ENCODE peak calls at places on chromosomes 7 and 10, in four cellular contexts. U is GM12878, M is K562, O is HepG2. K is an unnamed sample.

GRCh38 chr10:33099748-33100147 is 141.7 kb upstream of the ITGB1 start:
- DNase-seq in U (no peak), M (no peak), O (no peak), K (no peak)

GRCh38 chr7:158252837-158253669 is 334.6 kb downstream of the PTPRN2 start:
- DNase-seq in U (no peak), M (no peak), O (no peak), K (peak)

GRCh38 chr7:101625076-101625914 is 3.8 kb downstream of the MYL10 start:
- DNase-seq in U (no peak), M (no peak), O (no peak), K (no peak)

GRCh38 chr7:5452937-5453540 is 29.4 kb upstream of the TNRC18 start:
- DNase-seq in U (no peak), M (peak), O (no peak), K (peak)

GRCh38 chr7:20591086-20591485 is 24.4 kb upstream of the ABCB5 start:
- DNase-seq in U (no peak), M (no peak), O (no peak), K (no peak)

GRCh38 chr7:126574838-126575250 is 677.9 kb downstream of the GRM8 start:
- DNase-seq in U (no peak), M (no peak), O (no peak), K (no peak)

GRCh38 chr7:100861616-100861985 is 5.6 kb upstream of the TRIP6 start:
- DNase-seq in U (no peak), M (no peak), O (no peak), K (no peak)

GRCh38 chr10:3655528-3655927 is 129.5 kb downstream of the KLF6 start:
- DNase-seq in U (no peak), M (no peak), O (no peak), K (no peak)

GRCh38 chr10:5552376-5553321 is 27.9 kb downstream of the CALML3 start:
- DNase-seq in U (no peak), M (no peak), O (no peak), K (peak)

GRCh38 chr7:116864084-116864483 is 1.7 kb downstream of the CAPZA2 start:
- DNase-seq in U (no peak), M (no peak), O (no peak), K (no peak)

GRCh38 chr7:94998951-94999350 is 91.6 kb downstream of the PPP1R9A start:
- DNase-seq in U (no peak), M (no peak), O (no peak), K (no peak)

GRCh38 chr7:16559497-16560223 is 33.0 kb downstream of the LRRC72 start:
- DNase-seq in U (no peak), M (no peak), O (no peak), K (no peak)

GRCh38 chr7:99779949-99780348 is 4.0 kb downstream of the CYP3A4 start:
- DNase-seq in U (no peak), M (no peak), O (no peak), K (no peak)

GRCh38 chr10:31650010-31650409 is 278.6 kb downstream of the ARHGAP12 start:
- DNase-seq in U (no peak), M (no peak), O (no peak), K (no peak)

GRCh38 chr7:24851791-24852190 is 94.5 kb upstream of the GSDME start:
- DNase-seq in U (no peak), M (no peak), O (peak), K (no peak)

GRCh38 chr7:10156972-10157371 is 816.7 kb upstream of the PHF14 start:
- DNase-seq in U (no peak), M (no peak), O (no peak), K (no peak)

GRCh38 chr7:106294334-106294733 is 9.6 kb upstream of the NAMPT start:
- DNase-seq in U (no peak), M (no peak), O (no peak), K (no peak)

GRCh38 chr7:20562461-20562860 is 53.0 kb upstream of the ABCB5 start:
- DNase-seq in U (no peak), M (no peak), O (no peak), K (no peak)

GRCh38 chr7:7720193-7720592 is 1.8 kb upstream of the RPA3 start:
- DNase-seq in U (no peak), M (no peak), O (no peak), K (no peak)

GRCh38 chr7:27129729-27130539 is 623 bp downstream of the HOXA4 start:
- DNase-seq in U (no peak), M (no peak), O (peak), K (no peak)

GRCh38 chr7:22563621-22564241 is 63.7 kb upstream of the STEAP1B start:
- DNase-seq in U (no peak), M (no peak), O (no peak), K (peak)

GRCh38 chr7:116787881-116788280 is 74.5 kb upstream of the CAPZA2 start:
- DNase-seq in U (no peak), M (no peak), O (no peak), K (no peak)

GRCh38 chr10:24438800-24439199 is 229.9 kb downstream of the KIAA1217 start:
- DNase-seq in U (no peak), M (no peak), O (no peak), K (no peak)

GRCh38 chr10:110207805-110208613 is 604 bp downstream of the MXI1 start:
- DNase-seq in U (no peak), M (peak), O (no peak), K (peak)

GRCh38 chr10:110209399-110209925 is 2.1 kb downstream of the MXI1 start:
- DNase-seq in U (no peak), M (no peak), O (no peak), K (peak)

GRCh38 chr10:110206988-110207804 is at the start of gene MXI1:
- DNase-seq in U (no peak), M (peak), O (peak), K (peak)

GRCh38 chr10:110209926-110210662 is 2.7 kb downstream of the MXI1 start:
- DNase-seq in U (no peak), M (peak), O (no peak), K (peak)

GRCh38 chr10:110208614-110209398 is 1.4 kb downstream of the MXI1 start:
- DNase-seq in U (no peak), M (peak), O (no peak), K (no peak)
- TF ChIP-seq SP1 in U (no peak), M (no peak), O (no peak), K (no peak)

GRCh38 chr7:143295870-143296269 is 7.7 kb downstream of the CASP2 start:
- DNase-seq in U (no peak), M (no peak), O (no peak), K (no peak)
- TF ChIP-seq NR2C2 in U (no peak), M (no peak), O (no peak), K (no peak)

GRCh38 chr7:46685051-46685450 is 764.0 kb upstream of the IGFBP3 start:
- DNase-seq in U (no peak), M (no peak), O (no peak), K (no peak)
- TF ChIP-seq CTCF in U (no peak), M (no peak), O (peak), K (no peak)

DNA sequence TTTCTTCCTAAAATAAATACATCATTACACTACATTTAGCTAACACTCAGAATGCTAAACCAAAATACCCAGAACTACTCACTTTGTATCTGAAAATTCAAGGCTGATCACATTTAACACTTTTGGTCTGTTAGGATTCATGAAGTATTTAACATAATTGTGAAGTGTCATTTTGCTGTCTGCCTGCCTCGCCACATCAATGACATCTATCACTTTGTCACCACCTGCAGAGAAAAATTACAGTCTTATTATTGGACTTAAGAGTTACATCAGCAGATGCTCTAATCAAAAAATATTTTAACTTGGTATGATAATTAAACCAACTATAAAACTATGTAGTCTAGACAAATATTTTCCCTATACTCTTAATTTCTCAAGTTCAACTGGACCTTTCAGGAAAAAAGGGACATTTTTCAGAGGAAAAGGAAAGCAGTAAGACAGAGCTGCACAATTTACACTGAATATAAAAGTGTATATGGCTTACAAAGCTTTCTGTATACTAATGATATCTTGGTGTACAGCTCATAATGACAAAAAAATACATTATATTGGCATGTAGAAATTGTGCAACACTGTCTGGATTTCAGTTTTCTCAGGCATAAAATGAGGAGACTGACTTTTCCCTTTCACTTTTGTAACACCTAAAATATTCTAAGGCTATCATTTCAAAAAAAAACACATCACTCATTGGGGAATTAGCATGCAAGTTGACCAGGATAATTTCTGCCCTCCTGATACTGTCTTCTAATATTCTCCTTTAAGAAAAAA is 49.2 kb downstream of the KDM7A start:
- DNase-seq in U (no peak), M (no peak), O (no peak), K (no peak)
- TF ChIP-seq SP1 in U (no peak), M (no peak), O (no peak), K (no peak)

DNA sequence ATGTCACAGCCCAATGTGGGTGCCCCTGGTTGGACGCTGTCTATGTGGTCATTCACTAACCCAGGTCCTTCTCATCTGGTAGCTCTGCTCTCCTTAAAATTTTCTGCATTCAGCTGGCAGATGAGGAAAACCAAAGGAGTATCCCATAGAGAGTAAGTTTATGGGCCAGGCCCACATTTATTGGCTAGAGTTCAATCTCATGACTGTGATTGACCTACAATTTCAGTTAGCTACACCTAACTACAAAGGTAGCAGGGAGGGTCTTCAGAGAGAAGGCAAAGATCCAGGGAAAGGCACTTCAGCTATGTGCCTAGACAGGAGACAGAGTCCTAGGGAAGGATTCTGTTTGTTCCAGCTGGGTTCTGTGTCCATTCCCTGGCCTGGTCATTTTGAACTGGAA is 23.7 kb upstream of the PPIF start:
- DNase-seq in U (no peak), M (no peak), O (no peak), K (no peak)
- TF ChIP-seq NR2C2 in U (no peak), M (no peak), O (no peak), K (no peak)

DNA sequence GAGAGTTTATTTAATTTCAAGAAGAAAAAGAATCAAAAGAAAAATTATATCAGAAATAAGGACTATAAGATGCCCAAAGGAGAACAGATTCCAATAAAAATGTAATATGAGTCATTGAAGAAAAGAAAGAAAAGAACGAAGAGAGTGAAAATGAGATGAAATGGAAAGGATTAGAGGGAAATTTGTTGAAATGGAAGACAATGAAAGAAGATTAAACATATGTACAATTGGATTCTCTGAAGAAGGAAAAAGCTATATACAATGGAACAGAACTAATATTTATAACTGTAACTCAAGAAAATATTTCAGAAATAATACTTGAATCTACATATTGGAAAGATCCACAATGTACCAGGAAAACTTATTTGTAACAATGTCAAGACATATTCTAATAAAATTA is 25.1 kb upstream of the UPP1 start:
- DNase-seq in U (no peak), M (no peak), O (no peak), K (no peak)
- TF ChIP-seq CTCF in U (no peak), M (no peak), O (no peak), K (no peak)

GRCh38 chr7:1325246-1325645 is 92.6 kb downstream of the UNCX start:
- DNase-seq in U (no peak), M (no peak), O (no peak), K (no peak)
- TF ChIP-seq SP1 in U (no peak), M (no peak), O (no peak), K (no peak)

DNA sequence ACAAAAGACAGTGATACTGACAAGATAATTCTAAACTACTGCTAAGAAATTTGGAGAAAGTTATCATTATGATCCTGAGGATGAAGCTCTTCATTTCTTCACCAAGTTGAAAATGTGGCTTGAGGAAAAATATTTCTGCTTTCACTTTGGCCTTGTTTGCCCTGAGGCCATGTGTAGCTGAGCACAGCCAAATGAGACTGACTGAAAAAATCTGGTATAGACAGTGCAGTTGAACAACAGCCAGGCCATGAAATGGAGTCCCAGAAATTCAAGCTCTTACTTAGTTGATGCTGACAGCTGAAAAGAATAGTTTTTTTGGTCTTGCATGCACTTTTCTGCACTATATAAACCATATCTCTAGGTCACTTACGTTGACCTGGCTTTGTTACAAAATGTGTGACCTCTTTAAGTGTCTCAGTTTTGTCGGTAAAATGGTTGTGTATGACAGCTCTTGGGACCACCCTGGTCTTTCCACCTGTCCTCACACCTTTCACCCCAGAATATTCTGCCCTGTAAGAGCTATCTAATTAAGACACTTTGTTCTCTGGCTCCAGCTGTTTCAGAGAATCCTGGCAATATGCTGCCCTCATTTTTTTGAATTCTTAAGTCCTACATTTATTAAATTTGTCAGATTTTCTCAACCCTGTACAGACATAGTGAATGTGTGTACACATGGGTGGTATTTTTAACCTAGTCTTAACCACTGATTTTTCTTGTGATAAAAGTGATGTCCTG is 91.3 kb downstream of the CD36 start:
- DNase-seq in U (no peak), M (no peak), O (no peak), K (no peak)
- TF ChIP-seq NR2C2 in U (no peak), M (no peak), O (no peak), K (no peak)

K was measured in WTC11.